ENCODE peak calls at places on chromosomes 13 and 19, in eight cellular contexts. U is aorta, Q is neuronal stem cell, S is upper lobe of right lung, L is cardiac muscle cell, V is ascending aorta, N is neural progenitor cell, I is right cardiac atrium. E is an unnamed sample. For H3K9me3, the result is how much of the 10 kb centered on the place peaks cover.

GRCh38 chr13:98299954-98300350 is 122.9 kb upstream of the RNF113B start:
- DNase-seq in Q (no peak), S (no peak), L (no peak), V (no peak), I (no peak), U (no peak), N (no peak), E (no peak)

GRCh38 chr13:31012285-31013024 is 80.0 kb downstream of the TEX26 start:
- DNase-seq in S (no peak), U (no peak), V (no peak), I (no peak), L (peak), N (peak), Q (no peak), E (no peak)

GRCh38 chr13:43235028-43235427 is 211.6 kb downstream of the DNAJC15 start:
- DNase-seq in S (no peak), U (no peak), L (no peak), V (no peak), I (no peak), Q (no peak), N (no peak), E (no peak)

GRCh38 chr13:91119643-91120042 is 227.8 kb upstream of the MIR17HG start:
- DNase-seq in U (no peak), S (no peak), N (no peak), Q (no peak), I (no peak), L (no peak), V (no peak), E (no peak)

GRCh38 chr13:97325738-97326137 is 103.6 kb downstream of the MBNL2 start:
- DNase-seq in V (no peak), S (no peak), Q (no peak), U (no peak), N (no peak), L (no peak), I (no peak), E (no peak)

GRCh38 chr13:112657850-112658445 is 31.9 kb upstream of the ATP11A start:
- DNase-seq in L (no peak), U (no peak), I (no peak), V (no peak), S (peak), Q (no peak), N (no peak), E (no peak)

GRCh38 chr19:13839193-13839937 is 37.6 kb upstream of the NANOS3 start:
- DNase-seq in V (peak), N (peak), U (peak), I (peak), Q (no peak), L (peak), S (peak), E (peak)

GRCh38 chr13:93715866-93716265 is 489.3 kb downstream of the GPC6 start:
- DNase-seq in U (no peak), V (no peak), Q (no peak), I (no peak), S (no peak), L (no peak), N (no peak), E (no peak)

GRCh38 chr13:90800082-90800746 is 547.3 kb upstream of the MIR17HG start:
- DNase-seq in L (no peak), I (peak), Q (no peak), N (no peak), U (peak), V (no peak), S (peak), E (peak)

GRCh38 chr13:24212674-24213073 is 52.2 kb downstream of the SPATA13 start:
- DNase-seq in L (no peak), V (no peak), N (no peak), Q (no peak), U (no peak), S (no peak), I (no peak), E (no peak)

DNA sequence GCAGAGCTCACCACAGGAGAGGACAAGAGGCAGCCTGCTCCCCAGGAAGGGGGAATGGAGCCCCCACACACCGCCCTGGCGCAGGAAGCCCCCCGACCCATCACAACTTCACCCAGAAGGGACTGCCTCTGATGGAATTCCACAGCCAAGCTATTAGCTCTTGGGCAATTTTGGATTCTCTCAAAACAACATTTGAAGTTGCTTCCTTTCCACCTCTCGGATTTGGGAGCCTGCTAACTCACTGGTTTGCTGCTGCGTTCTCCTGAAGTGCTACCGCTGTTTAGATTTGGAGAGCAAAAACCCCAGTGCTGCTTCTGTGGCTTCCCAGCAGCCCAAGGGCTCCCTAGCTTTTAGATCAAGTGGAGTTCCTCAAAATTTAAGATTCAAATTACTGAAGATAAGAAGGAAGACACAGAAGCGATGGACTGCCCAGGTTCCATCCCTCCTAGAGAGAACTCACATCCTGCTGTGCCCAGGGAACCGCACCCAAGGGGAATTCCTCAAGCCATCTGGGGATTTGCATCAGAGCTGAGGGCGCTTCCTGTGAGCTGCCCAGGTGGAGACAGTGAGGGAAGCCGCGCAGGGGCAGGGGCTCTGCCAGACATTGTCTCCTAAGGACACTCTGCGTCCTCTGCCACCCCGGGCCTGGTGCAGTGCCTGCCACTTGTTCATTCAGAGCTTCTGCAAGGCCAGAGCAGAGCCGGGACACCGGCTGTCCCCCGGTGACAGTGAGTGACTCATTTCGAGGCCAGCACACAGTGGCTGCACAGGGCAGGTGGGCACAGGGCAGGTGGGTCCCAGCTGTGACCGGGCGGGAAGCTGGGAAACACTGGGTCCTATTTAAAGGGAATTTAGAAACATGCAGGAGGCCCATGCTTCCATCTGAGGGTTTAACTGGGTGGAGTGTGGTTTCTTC is 45.5 kb downstream of the COL4A1 start:
- DNase-seq in S (no peak), U (no peak), I (no peak), L (no peak), Q (no peak), V (no peak), N (peak), E (no peak)
- H3K4me3 ChIP-seq in S (no peak), U (no peak), I (no peak), L (no peak), Q (no peak), V (no peak), N (no peak), E (no peak)

DNA sequence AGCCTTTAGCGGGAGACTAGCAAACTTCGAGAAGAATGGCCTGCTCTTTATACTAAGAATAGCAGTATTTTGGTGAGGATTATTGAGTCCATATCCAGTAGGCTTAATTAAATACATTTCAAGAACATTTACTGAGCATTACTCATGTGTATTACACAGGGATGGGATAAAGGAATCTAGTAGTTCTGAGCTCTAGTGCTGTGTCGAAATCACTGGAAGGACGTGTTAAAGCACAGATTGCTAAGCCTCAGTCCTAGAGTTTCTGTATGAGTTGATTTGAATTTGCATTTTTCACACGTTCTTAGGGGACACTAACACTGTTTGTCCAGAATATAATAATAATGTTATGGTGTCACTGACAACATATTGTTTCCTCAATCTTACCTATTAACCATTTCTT is 9.0 kb downstream of the ZNF302 start:
- DNase-seq in N (no peak), S (no peak), U (no peak), I (no peak), V (no peak), L (no peak), Q (no peak), E (no peak)
- H3K9me3 ChIP-seq in N (under half), S (under half), U (under half), I (under half), V (under half), L (under half), Q (under half), E (half or more)

GRCh38 chr19:12789904-12790619 is 1.2 kb upstream of the JUNB start:
- DNase-seq in S (peak), N (peak), L (peak), U (peak), V (peak), I (peak), Q (peak), E (peak)

GRCh38 chr19:12788025-12788681 is 3.1 kb upstream of the JUNB start:
- DNase-seq in L (no peak), V (no peak), S (no peak), Q (no peak), I (no peak), U (no peak), N (no peak), E (no peak)

GRCh38 chr19:12790628-12791344 is 500 bp upstream of the JUNB start:
- DNase-seq in I (no peak), U (peak), Q (no peak), L (no peak), S (no peak), V (no peak), N (peak), E (no peak)

GRCh38 chr19:12788682-12789097 is 2.6 kb upstream of the JUNB start:
- DNase-seq in Q (no peak), V (peak), S (peak), U (peak), N (peak), L (peak), I (peak), E (peak)

DNA sequence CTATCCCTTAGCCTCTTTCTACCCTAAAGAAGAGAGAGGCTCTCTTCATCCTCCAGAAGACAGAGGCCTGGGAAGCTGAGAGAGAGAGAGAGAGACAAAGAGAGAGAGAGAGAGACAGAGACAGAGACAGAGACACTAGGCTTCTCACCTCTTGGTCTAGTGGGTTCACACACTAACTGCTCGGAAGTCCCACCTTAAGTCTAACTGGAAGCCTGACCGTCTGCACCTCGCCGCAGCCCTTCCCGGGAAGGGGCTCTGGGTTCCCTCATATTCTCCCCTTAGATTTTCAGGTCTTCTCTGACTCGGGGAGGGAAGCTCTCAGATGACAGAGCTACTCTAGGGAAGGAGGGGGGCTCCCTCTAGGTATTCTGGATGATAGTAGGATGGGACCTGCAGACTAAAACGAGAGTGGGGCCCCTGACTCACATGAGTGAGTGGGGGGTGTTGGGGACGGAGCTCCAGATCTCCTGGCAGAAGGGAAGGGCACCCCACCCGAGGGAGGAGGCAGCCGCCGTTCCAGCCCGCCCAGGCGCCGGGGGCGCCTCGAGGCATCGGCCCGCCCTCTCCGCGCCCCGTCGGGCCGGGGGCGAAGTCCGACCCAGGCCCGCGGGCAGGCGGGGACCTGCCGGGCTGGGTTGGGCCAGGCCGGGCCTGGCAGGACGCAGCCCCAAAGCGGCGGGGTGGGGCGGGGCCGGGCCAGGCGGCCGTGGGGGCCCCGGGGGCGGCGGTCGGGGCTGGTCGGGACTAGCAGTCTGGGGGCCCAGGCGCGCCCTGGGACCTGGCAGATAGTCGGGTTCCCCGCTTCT is 2.0 kb upstream of the JUNB start:
- DNase-seq in U (peak), Q (no peak), S (no peak), V (no peak), I (no peak), L (no peak), N (peak), E (no peak)
- H3K4me3 ChIP-seq in U (peak), Q (peak), S (peak), V (peak), I (peak), L (peak), N (peak), E (peak)

GRCh38 chr19:21314676-21315075 is 14.5 kb downstream of the ZNF708 start:
- DNase-seq in L (peak), V (no peak), S (no peak), Q (no peak), I (no peak), N (no peak), U (no peak), E (no peak)

GRCh38 chr19:21321134-21321533 is 8.1 kb downstream of the ZNF708 start:
- DNase-seq in V (no peak), L (no peak), I (no peak), N (no peak), Q (no peak), U (no peak), S (no peak), E (no peak)

GRCh38 chr19:21322528-21322927 is 6.7 kb downstream of the ZNF708 start:
- DNase-seq in S (no peak), Q (no peak), U (no peak), I (peak), V (no peak), N (no peak), L (no peak), E (peak)

GRCh38 chr19:21321996-21322395 is 7.2 kb downstream of the ZNF708 start:
- DNase-seq in N (no peak), I (no peak), S (no peak), L (peak), V (no peak), U (no peak), Q (no peak), E (no peak)

DNA sequence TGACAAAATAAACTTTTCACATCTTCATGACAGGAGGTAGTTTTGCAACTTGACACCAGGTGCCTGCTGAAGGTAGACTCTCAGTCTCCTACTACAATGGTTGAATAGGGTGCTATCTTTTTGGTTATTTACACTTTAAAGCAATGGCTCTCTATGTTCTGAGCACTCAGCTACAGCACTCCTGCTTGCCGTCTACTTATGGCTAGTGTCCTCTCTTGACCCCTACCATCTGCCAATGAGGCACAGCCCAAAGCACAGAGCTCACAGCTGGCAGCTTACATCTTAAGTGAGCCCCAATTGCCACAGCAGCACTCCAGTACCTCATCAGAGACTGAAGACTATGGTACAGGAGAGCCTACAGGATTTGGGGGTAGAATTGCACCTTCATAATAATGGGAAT is 11.4 kb downstream of the ZNF708 start:
- DNase-seq in I (no peak), N (no peak), U (no peak), S (no peak), V (no peak), L (no peak), Q (no peak), E (no peak)
- H3K9me3 ChIP-seq in I (under half), N (under half), U (under half), S (under half), V (under half), L (under half), Q (under half), E (under half)

GRCh38 chr19:58399903-58400637 is 4.6 kb downstream of the RNF225 start:
- DNase-seq in L (no peak), U (peak), S (no peak), V (no peak), N (no peak), I (no peak), Q (no peak), E (no peak)
- H3K4me3 ChIP-seq in L (peak), U (no peak), S (peak), V (peak), N (peak), I (no peak), Q (peak), E (peak)

GRCh38 chr13:111548301-111548700 is 227.9 kb downstream of the TEX29 start:
- DNase-seq in L (no peak), I (no peak), N (no peak), S (no peak), Q (no peak), V (no peak), U (no peak), E (no peak)

GRCh38 chr13:111548805-111549204 is 228.4 kb downstream of the TEX29 start:
- DNase-seq in Q (no peak), S (no peak), U (no peak), N (no peak), V (no peak), L (no peak), I (no peak), E (no peak)

GRCh38 chr13:111550062-111550461 is 229.6 kb downstream of the TEX29 start:
- DNase-seq in Q (no peak), L (no peak), V (no peak), N (no peak), S (no peak), U (no peak), I (no peak), E (no peak)

GRCh38 chr13:111547726-111548273 is 227.4 kb downstream of the TEX29 start:
- DNase-seq in L (no peak), Q (no peak), U (no peak), S (no peak), V (no peak), I (no peak), N (no peak), E (no peak)

DNA sequence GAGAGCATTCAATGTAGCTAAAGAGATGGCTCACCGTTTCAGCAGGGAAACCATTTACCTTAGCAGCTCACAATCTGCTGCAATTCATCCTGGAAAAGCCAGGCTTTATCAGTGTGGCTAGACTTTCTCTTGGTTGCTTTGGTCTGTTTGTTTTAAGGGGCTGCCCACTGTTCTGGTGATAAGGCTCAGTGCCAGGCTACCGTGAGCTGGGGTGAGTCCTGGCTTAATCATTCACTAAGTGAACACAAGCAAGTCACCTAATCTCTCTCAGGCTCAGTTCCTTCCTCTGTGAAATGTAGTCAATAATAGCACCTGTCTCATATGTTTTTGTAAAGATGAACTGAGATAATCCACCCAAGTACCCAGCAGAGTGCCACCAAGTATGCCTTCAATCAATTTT is 229.0 kb downstream of the TEX29 start:
- DNase-seq in I (no peak), V (no peak), S (no peak), L (no peak), Q (no peak), N (no peak), U (no peak), E (no peak)
- H3K9me3 ChIP-seq in I (under half), V (under half), S (under half), L (under half), Q (under half), N (under half), U (under half), E (under half)